ENCODE peak calls at places on chromosomes 3 and 15, in ten cellular contexts. One of them, this sample, is unnamed.

GRCh38 chr15:70474682-70475438 is 288.5 kb downstream of the UACA start:
- DNase-seq in IMR-90: peak; percentile 96
- DNase-seq in type B pancreatic cell: no peak
- DNase-seq in progenitor cell of endocrine pancreas: no peak
- DNase-seq in Panc1: peak; percentile 85
- DNase-seq in lung: peak; percentile 82
- DNase-seq in PC-9: peak; percentile 74
- DNase-seq in adrenal gland: no peak
- DNase-seq in fibroblast of lung: peak; percentile 100
- DNase-seq in kidney: peak; percentile 85
- DNase-seq in this sample: peak; percentile 78

GRCh38 chr3:18238721-18239331 is 186.3 kb downstream of the SATB1 start:
- DNase-seq in IMR-90: no peak
- DNase-seq in type B pancreatic cell: no peak
- DNase-seq in progenitor cell of endocrine pancreas: no peak
- DNase-seq in Panc1: no peak
- DNase-seq in lung: no peak
- DNase-seq in PC-9: no peak
- DNase-seq in adrenal gland: no peak
- DNase-seq in fibroblast of lung: peak; percentile 71
- DNase-seq in kidney: no peak
- DNase-seq in this sample: no peak

GRCh38 chr3:112143251-112143650 is 10.2 kb upstream of the GCSAM start:
- DNase-seq in IMR-90: no peak
- DNase-seq in type B pancreatic cell: no peak
- DNase-seq in progenitor cell of endocrine pancreas: no peak
- DNase-seq in Panc1: no peak
- DNase-seq in lung: no peak
- DNase-seq in PC-9: no peak
- DNase-seq in adrenal gland: no peak
- DNase-seq in fibroblast of lung: peak; percentile 26
- DNase-seq in kidney: no peak
- DNase-seq in this sample: no peak

GRCh38 chr15:69013726-69014406 is 629 bp upstream of the NOX5 start:
- DNase-seq in IMR-90: no peak
- DNase-seq in type B pancreatic cell: no peak
- DNase-seq in progenitor cell of endocrine pancreas: no peak
- DNase-seq in Panc1: no peak
- DNase-seq in lung: no peak
- DNase-seq in PC-9: no peak
- DNase-seq in adrenal gland: no peak
- DNase-seq in fibroblast of lung: no peak
- DNase-seq in kidney: no peak
- DNase-seq in this sample: no peak

GRCh38 chr3:13648744-13649096 is 99.8 kb downstream of the FBLN2 start:
- DNase-seq in IMR-90: no peak
- DNase-seq in type B pancreatic cell: no peak
- DNase-seq in progenitor cell of endocrine pancreas: no peak
- DNase-seq in Panc1: no peak
- DNase-seq in lung: no peak
- DNase-seq in PC-9: no peak
- DNase-seq in adrenal gland: no peak
- DNase-seq in fibroblast of lung: no peak
- DNase-seq in kidney: no peak
- DNase-seq in this sample: no peak

GRCh38 chr3:195046441-195046840 is 224.5 kb downstream of the XXYLT1 start:
- DNase-seq in IMR-90: no peak
- DNase-seq in type B pancreatic cell: no peak
- DNase-seq in progenitor cell of endocrine pancreas: no peak
- DNase-seq in Panc1: no peak
- DNase-seq in lung: no peak
- DNase-seq in PC-9: no peak
- DNase-seq in adrenal gland: no peak
- DNase-seq in fibroblast of lung: no peak
- DNase-seq in kidney: peak; percentile 53
- DNase-seq in this sample: no peak

GRCh38 chr3:24495334-24495994 is 814 bp upstream of the THRB start:
- DNase-seq in IMR-90: no peak
- DNase-seq in type B pancreatic cell: no peak
- DNase-seq in progenitor cell of endocrine pancreas: peak; percentile 49
- DNase-seq in Panc1: no peak
- DNase-seq in lung: peak; percentile 67
- DNase-seq in PC-9: peak; percentile 65
- DNase-seq in adrenal gland: peak; percentile 63
- DNase-seq in fibroblast of lung: no peak
- DNase-seq in kidney: peak; percentile 85
- DNase-seq in this sample: peak; percentile 85

GRCh38 chr15:74519311-74519710 is 21.7 kb upstream of the ARID3B start:
- DNase-seq in IMR-90: peak; percentile 75
- DNase-seq in type B pancreatic cell: no peak
- DNase-seq in progenitor cell of endocrine pancreas: no peak
- DNase-seq in Panc1: no peak
- DNase-seq in lung: no peak
- DNase-seq in PC-9: no peak
- DNase-seq in adrenal gland: no peak
- DNase-seq in fibroblast of lung: peak; percentile 82
- DNase-seq in kidney: no peak
- DNase-seq in this sample: no peak

GRCh38 chr3:171311784-171312183 is 148.4 kb downstream of the TNIK start:
- DNase-seq in IMR-90: no peak
- DNase-seq in type B pancreatic cell: no peak
- DNase-seq in progenitor cell of endocrine pancreas: no peak
- DNase-seq in Panc1: no peak
- DNase-seq in lung: no peak
- DNase-seq in PC-9: no peak
- DNase-seq in adrenal gland: no peak
- DNase-seq in fibroblast of lung: no peak
- DNase-seq in kidney: no peak
- DNase-seq in this sample: no peak

GRCh38 chr3:55524565-55525244 is 37.6 kb upstream of the WNT5A start:
- DNase-seq in IMR-90: peak; percentile 58
- DNase-seq in type B pancreatic cell: no peak
- DNase-seq in progenitor cell of endocrine pancreas: no peak
- DNase-seq in Panc1: no peak
- DNase-seq in lung: no peak
- DNase-seq in PC-9: peak; percentile 55
- DNase-seq in adrenal gland: no peak
- DNase-seq in fibroblast of lung: peak; percentile 90
- DNase-seq in kidney: no peak
- DNase-seq in this sample: no peak

GRCh38 chr3:86993704-86994103 is 2.8 kb upstream of the VGLL3 start:
- DNase-seq in IMR-90: peak; percentile 67
- DNase-seq in type B pancreatic cell: no peak
- DNase-seq in progenitor cell of endocrine pancreas: no peak
- DNase-seq in Panc1: no peak
- DNase-seq in lung: no peak
- DNase-seq in PC-9: peak; percentile 25
- DNase-seq in adrenal gland: no peak
- DNase-seq in fibroblast of lung: peak; percentile 81
- DNase-seq in kidney: no peak
- DNase-seq in this sample: no peak

GRCh38 chr3:44048196-44048924 is 193.3 kb upstream of the TOPAZ1 start:
- DNase-seq in IMR-90: no peak
- DNase-seq in type B pancreatic cell: no peak
- DNase-seq in progenitor cell of endocrine pancreas: no peak
- DNase-seq in Panc1: no peak
- DNase-seq in lung: no peak
- DNase-seq in PC-9: peak; percentile 61
- DNase-seq in adrenal gland: no peak
- DNase-seq in fibroblast of lung: peak; percentile 69
- DNase-seq in kidney: no peak
- DNase-seq in this sample: no peak

GRCh38 chr15:69719527-69719926 is 266.9 kb downstream of the RPLP1 start:
- DNase-seq in IMR-90: no peak
- DNase-seq in type B pancreatic cell: no peak
- DNase-seq in progenitor cell of endocrine pancreas: no peak
- DNase-seq in Panc1: no peak
- DNase-seq in lung: no peak
- DNase-seq in PC-9: no peak
- DNase-seq in adrenal gland: peak; percentile 21
- DNase-seq in fibroblast of lung: peak; percentile 46
- DNase-seq in kidney: no peak
- DNase-seq in this sample: no peak

GRCh38 chr3:115789480-115789879 is 166.2 kb downstream of the GAP43 start:
- DNase-seq in IMR-90: no peak
- DNase-seq in type B pancreatic cell: no peak
- DNase-seq in progenitor cell of endocrine pancreas: no peak
- DNase-seq in Panc1: no peak
- DNase-seq in lung: no peak
- DNase-seq in PC-9: peak; percentile 25
- DNase-seq in adrenal gland: no peak
- DNase-seq in fibroblast of lung: peak; percentile 41
- DNase-seq in kidney: no peak
- DNase-seq in this sample: no peak

GRCh38 chr3:41690766-41691563 is 270.9 kb downstream of the ULK4 start:
- DNase-seq in IMR-90: no peak
- DNase-seq in type B pancreatic cell: no peak
- DNase-seq in progenitor cell of endocrine pancreas: no peak
- DNase-seq in Panc1: no peak
- DNase-seq in lung: no peak
- DNase-seq in PC-9: peak; percentile 14
- DNase-seq in adrenal gland: no peak
- DNase-seq in fibroblast of lung: no peak
- DNase-seq in kidney: no peak
- DNase-seq in this sample: no peak

GRCh38 chr15:85137507-85138175 is 156.0 kb downstream of the PDE8A start:
- DNase-seq in IMR-90: peak; percentile 6
- DNase-seq in type B pancreatic cell: no peak
- DNase-seq in progenitor cell of endocrine pancreas: no peak
- DNase-seq in Panc1: no peak
- DNase-seq in lung: no peak
- DNase-seq in PC-9: no peak
- DNase-seq in adrenal gland: no peak
- DNase-seq in fibroblast of lung: no peak
- DNase-seq in kidney: no peak
- DNase-seq in this sample: no peak

GRCh38 chr15:89395996-89396395 is 61.4 kb upstream of the POLG start:
- DNase-seq in IMR-90: no peak
- DNase-seq in type B pancreatic cell: no peak
- DNase-seq in progenitor cell of endocrine pancreas: no peak
- DNase-seq in Panc1: no peak
- DNase-seq in lung: no peak
- DNase-seq in PC-9: no peak
- DNase-seq in adrenal gland: no peak
- DNase-seq in fibroblast of lung: no peak
- DNase-seq in kidney: no peak
- DNase-seq in this sample: no peak

DNA sequence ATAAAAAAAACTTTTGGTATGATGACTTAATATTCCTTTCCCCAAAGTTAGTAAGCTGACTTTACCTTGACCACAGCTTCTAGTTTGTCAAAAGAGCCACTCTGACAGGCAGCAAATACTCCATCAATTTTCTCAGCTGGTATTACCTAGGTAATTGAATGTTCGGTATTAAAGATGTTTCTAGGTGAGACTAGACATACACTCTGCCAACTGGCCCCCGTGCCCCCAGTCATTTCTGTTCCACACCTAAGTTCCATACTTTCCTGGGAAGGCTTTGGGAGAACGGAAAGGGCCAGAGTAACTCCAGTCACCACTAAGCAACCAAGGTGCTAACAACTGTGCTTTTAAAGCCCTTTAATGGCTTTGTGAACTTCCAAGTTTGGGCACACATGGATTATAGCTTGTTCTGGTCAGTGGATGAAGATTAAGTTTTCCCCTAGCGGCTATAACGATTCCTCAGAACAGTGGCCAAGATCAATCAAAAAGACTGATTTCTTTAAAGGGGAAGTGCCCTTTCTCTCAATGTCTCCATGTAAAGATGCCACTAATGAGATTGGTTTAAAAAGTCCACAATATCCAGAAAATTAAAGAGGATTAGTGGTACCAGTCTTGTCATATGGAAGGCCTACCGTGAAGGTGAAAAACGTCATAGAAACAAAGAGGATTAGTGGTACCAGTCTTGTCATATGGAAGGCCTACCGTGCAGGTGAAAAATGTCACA is 7.0 kb downstream of the EIF4A2 start:
- DNase-seq in IMR-90: peak; percentile 61
- DNase-seq in type B pancreatic cell: no peak
- DNase-seq in progenitor cell of endocrine pancreas: no peak
- DNase-seq in Panc1: no peak
- DNase-seq in lung: no peak
- DNase-seq in PC-9: no peak
- DNase-seq in adrenal gland: no peak
- DNase-seq in fibroblast of lung: peak; percentile 63
- DNase-seq in kidney: no peak
- DNase-seq in this sample: no peak
- TF ChIP-seq CTCF in IMR-90: no peak
- TF ChIP-seq CTCF in type B pancreatic cell: no peak
- TF ChIP-seq CTCF in progenitor cell of endocrine pancreas: no peak
- TF ChIP-seq CTCF in Panc1: peak; percentile 33
- TF ChIP-seq CTCF in lung: no peak
- TF ChIP-seq CTCF in PC-9: no peak
- TF ChIP-seq CTCF in adrenal gland: no peak
- TF ChIP-seq CTCF in fibroblast of lung: peak; percentile 17
- TF ChIP-seq CTCF in kidney: no peak
- TF ChIP-seq CTCF in this sample: peak; percentile 34

GRCh38 chr3:70996082-70996481 is 587.4 kb downstream of the FOXP1 start:
- DNase-seq in IMR-90: no peak
- DNase-seq in type B pancreatic cell: no peak
- DNase-seq in progenitor cell of endocrine pancreas: no peak
- DNase-seq in Panc1: no peak
- DNase-seq in lung: no peak
- DNase-seq in PC-9: no peak
- DNase-seq in adrenal gland: no peak
- DNase-seq in fibroblast of lung: no peak
- DNase-seq in kidney: no peak
- DNase-seq in this sample: no peak
- TF ChIP-seq CTCF in IMR-90: no peak
- TF ChIP-seq CTCF in type B pancreatic cell: no peak
- TF ChIP-seq CTCF in progenitor cell of endocrine pancreas: no peak
- TF ChIP-seq CTCF in Panc1: no peak
- TF ChIP-seq CTCF in lung: no peak
- TF ChIP-seq CTCF in PC-9: no peak
- TF ChIP-seq CTCF in adrenal gland: no peak
- TF ChIP-seq CTCF in fibroblast of lung: no peak
- TF ChIP-seq CTCF in kidney: no peak
- TF ChIP-seq CTCF in this sample: no peak

DNA sequence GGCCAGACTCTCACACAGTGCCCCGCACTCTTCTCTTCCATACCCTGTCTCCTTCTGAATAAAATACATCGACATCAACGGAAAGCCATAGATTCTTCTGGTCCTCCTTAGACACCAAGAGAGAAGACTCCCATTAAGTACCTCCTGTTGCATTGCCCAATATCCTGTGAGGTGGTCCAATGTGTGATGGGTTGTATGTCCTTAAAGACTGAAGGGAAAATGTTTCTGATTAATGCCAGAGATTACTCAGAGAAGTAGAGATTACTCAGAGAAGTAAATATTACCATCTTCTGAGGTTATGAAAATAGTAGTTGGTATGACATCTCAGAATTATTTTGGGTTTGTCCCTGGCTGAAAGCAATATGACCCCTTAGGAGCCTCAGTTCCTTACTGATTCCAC is 60.8 kb upstream of the GALNT15 start:
- DNase-seq in IMR-90: peak; percentile 91
- DNase-seq in type B pancreatic cell: no peak
- DNase-seq in progenitor cell of endocrine pancreas: no peak
- DNase-seq in Panc1: no peak
- DNase-seq in lung: no peak
- DNase-seq in PC-9: no peak
- DNase-seq in adrenal gland: no peak
- DNase-seq in fibroblast of lung: peak; percentile 80
- DNase-seq in kidney: no peak
- DNase-seq in this sample: no peak
- TF ChIP-seq CTCF in IMR-90: no peak
- TF ChIP-seq CTCF in type B pancreatic cell: no peak
- TF ChIP-seq CTCF in progenitor cell of endocrine pancreas: no peak
- TF ChIP-seq CTCF in Panc1: no peak
- TF ChIP-seq CTCF in lung: no peak
- TF ChIP-seq CTCF in PC-9: no peak
- TF ChIP-seq CTCF in adrenal gland: no peak
- TF ChIP-seq CTCF in fibroblast of lung: no peak
- TF ChIP-seq CTCF in kidney: no peak
- TF ChIP-seq CTCF in this sample: no peak

GRCh38 chr3:39443530-39443929 is 23.9 kb upstream of the MOBP start:
- DNase-seq in IMR-90: no peak
- DNase-seq in type B pancreatic cell: no peak
- DNase-seq in progenitor cell of endocrine pancreas: no peak
- DNase-seq in Panc1: no peak
- DNase-seq in lung: no peak
- DNase-seq in PC-9: no peak
- DNase-seq in adrenal gland: no peak
- DNase-seq in fibroblast of lung: no peak
- DNase-seq in kidney: no peak
- DNase-seq in this sample: no peak
- TF ChIP-seq CTCF in IMR-90: no peak
- TF ChIP-seq CTCF in type B pancreatic cell: no peak
- TF ChIP-seq CTCF in progenitor cell of endocrine pancreas: no peak
- TF ChIP-seq CTCF in Panc1: peak; percentile 29
- TF ChIP-seq CTCF in lung: no peak
- TF ChIP-seq CTCF in PC-9: no peak
- TF ChIP-seq CTCF in adrenal gland: no peak
- TF ChIP-seq CTCF in fibroblast of lung: no peak
- TF ChIP-seq CTCF in kidney: no peak
- TF ChIP-seq CTCF in this sample: no peak